ENCODE peak calls at places on chromosomes 7 and 10, in six cellular contexts. J, E, C, N, S and I are unnamed samples.

GRCh38 chr7:144834516-144835165 is 1.2 kb downstream of the TPK1 start:
- DNase-seq in J (no peak), E (no peak), C (peak), N (no peak), S (peak), I (peak)

GRCh38 chr10:106577756-106578155 is 586.8 kb downstream of the SORCS1 start:
- DNase-seq in J (no peak), E (no peak), C (no peak), N (no peak), S (no peak), I (no peak)

GRCh38 chr10:122487231-122487765 is 25.9 kb downstream of the HTRA1 start:
- DNase-seq in J (no peak), E (no peak), C (peak), N (no peak), S (no peak), I (no peak)

GRCh38 chr7:66549466-66549865 is 79.2 kb upstream of the KCTD7 start:
- DNase-seq in J (no peak), E (no peak), C (peak), N (no peak), S (no peak), I (no peak)

GRCh38 chr7:99407849-99408346 is 499 bp downstream of the PDAP1 start:
- DNase-seq in J (no peak), E (peak), C (peak), N (peak), S (peak), I (peak)

GRCh38 chr10:95445837-95446347 is 115.3 kb downstream of the SORBS1 start:
- DNase-seq in J (peak), E (peak), C (peak), N (peak), S (peak), I (peak)

GRCh38 chr10:79239930-79240713 is 107.1 kb upstream of the PPIF start:
- DNase-seq in J (no peak), E (no peak), C (no peak), N (no peak), S (peak), I (no peak)

GRCh38 chr10:7279303-7279702 is 131.5 kb downstream of the SFMBT2 start:
- DNase-seq in J (no peak), E (no peak), C (no peak), N (no peak), S (no peak), I (no peak)

GRCh38 chr10:11663763-11664555 is 52.5 kb upstream of the USP6NL start:
- DNase-seq in J (no peak), E (no peak), C (no peak), N (no peak), S (no peak), I (no peak)

GRCh38 chr7:23469150-23469960 is 936 bp downstream of the IGF2BP3 start:
- DNase-seq in J (no peak), E (no peak), C (no peak), N (no peak), S (peak), I (peak)

GRCh38 chr10:12405342-12406320 is 56.3 kb downstream of the CAMK1D start:
- DNase-seq in J (no peak), E (no peak), C (no peak), N (no peak), S (no peak), I (no peak)

GRCh38 chr7:100745184-100745583 is 11.8 kb downstream of the ZAN start:
- DNase-seq in J (peak), E (peak), C (peak), N (no peak), S (peak), I (no peak)

GRCh38 chr7:52211930-52212329 is 823.5 kb upstream of the POM121L12 start:
- DNase-seq in J (no peak), E (no peak), C (no peak), N (no peak), S (no peak), I (no peak)

GRCh38 chr7:79781716-79782115 is 328.2 kb upstream of the MAGI2 start:
- DNase-seq in J (no peak), E (no peak), C (no peak), N (no peak), S (no peak), I (no peak)

GRCh38 chr7:117995850-117996650 is 122.8 kb upstream of the CTTNBP2 start:
- DNase-seq in J (no peak), E (no peak), C (no peak), N (no peak), S (no peak), I (no peak)

GRCh38 chr7:94620703-94621118 is 35.2 kb downstream of the SGCE start:
- DNase-seq in J (peak), E (peak), C (peak), N (peak), S (no peak), I (peak)

GRCh38 chr7:44969049-44969700 is 9.6 kb downstream of the MYO1G start:
- DNase-seq in J (no peak), E (no peak), C (peak), N (no peak), S (no peak), I (no peak)

GRCh38 chr10:131214521-131215244 is 96.8 kb downstream of the TCERG1L start:
- DNase-seq in J (no peak), E (peak), C (no peak), N (no peak), S (no peak), I (no peak)

GRCh38 chr7:129376076-129376777 is 58.0 kb upstream of the STRIP2 start:
- DNase-seq in J (peak), E (peak), C (no peak), N (no peak), S (peak), I (peak)

GRCh38 chr10:44807451-44807850 is 103.7 kb upstream of the TMEM72 start:
- DNase-seq in J (no peak), E (no peak), C (no peak), N (no peak), S (no peak), I (no peak)

GRCh38 chr7:109126404-109127050 is 556.9 kb downstream of the DNAJB9 start:
- DNase-seq in J (no peak), E (no peak), C (no peak), N (no peak), S (no peak), I (no peak)

GRCh38 chr10:78754269-78755074 is 314.3 kb upstream of the ZMIZ1 start:
- DNase-seq in J (no peak), E (no peak), C (no peak), N (no peak), S (no peak), I (peak)

GRCh38 chr10:133608855-133609254 is 17.7 kb downstream of the FRG2B start:
- DNase-seq in J (no peak), E (no peak), C (no peak), N (no peak), S (no peak), I (peak)

GRCh38 chr10:86868353-86868752 is 89.1 kb downstream of the MMRN2 start:
- DNase-seq in J (no peak), E (no peak), C (no peak), N (no peak), S (no peak), I (no peak)

GRCh38 chr10:86632009-86632800 is 22.1 kb upstream of the OPN4 start:
- DNase-seq in J (no peak), E (peak), C (no peak), N (no peak), S (peak), I (no peak)

DNA sequence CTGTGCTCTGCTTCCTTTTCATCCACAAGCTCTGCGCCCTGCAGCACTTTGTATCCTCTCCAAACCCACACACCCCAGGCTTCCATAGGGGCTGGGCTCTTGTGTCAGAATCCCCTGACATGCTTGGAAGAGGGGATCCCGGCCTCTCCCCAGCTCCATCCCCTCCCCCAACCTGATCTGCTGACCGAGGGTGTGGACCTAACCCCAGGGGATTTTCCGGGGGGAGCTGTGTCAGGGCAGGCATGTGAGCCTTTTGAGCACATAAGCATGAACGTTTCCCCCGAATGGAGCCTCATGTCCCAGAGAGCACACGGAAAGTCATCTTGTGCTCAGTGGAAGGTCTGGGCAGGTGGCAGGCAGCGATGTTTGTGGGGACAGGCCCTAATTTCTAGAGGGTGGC is 17.7 kb downstream of the GPR26 start:
- DNase-seq in J (no peak), E (no peak), C (no peak), N (no peak), S (no peak), I (no peak)
- H3K27ac ChIP-seq in J (no peak), E (no peak), C (no peak), N (no peak), S (no peak), I (no peak)

DNA sequence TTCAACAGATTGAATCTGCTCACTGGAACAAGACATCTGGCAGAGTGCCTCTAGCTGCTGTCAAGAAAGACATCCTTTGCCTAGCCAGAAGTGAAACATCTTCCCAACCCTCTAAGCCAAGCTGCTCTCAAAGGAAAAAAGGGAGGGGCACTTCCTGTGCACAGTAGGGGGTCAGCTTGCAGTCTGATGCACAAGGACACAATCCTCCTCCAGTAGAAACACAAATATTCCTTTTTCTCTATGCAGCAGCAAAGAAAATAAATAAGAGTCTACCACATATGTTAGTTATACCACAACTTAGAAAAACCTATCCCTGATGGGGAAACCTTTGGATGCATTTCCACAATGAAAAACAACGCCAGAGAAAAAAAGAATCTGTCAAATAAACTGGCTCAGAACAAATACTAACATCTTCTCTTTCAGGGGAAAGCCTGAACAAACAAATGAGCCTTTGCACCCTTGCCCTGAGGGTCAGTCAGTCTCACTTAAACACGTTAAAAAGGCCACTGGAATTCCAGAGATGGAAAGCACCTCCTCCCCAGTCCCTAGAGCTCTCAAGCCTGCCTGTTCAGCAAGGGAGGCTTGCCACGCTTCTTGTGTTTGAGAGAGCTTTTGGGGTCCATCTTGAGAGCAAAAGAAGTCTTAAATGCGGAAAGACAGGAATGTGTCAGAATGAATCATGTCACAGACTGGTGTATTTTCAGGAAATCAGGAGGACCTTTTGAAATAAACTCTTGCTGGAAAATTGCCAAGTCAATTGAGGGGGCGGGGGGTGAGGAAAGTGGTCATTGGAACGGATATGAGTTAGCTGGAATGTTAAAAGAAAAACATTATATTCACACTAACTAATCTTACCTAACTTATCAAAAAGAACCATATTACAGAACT is 7.5 kb downstream of the LAMB1 start:
- DNase-seq in J (no peak), E (no peak), C (peak), N (no peak), S (peak), I (no peak)
- TF ChIP-seq POLR2AphosphoS5 in J (no peak), E (no peak), C (peak), N (no peak), S (no peak), I (no peak)

DNA sequence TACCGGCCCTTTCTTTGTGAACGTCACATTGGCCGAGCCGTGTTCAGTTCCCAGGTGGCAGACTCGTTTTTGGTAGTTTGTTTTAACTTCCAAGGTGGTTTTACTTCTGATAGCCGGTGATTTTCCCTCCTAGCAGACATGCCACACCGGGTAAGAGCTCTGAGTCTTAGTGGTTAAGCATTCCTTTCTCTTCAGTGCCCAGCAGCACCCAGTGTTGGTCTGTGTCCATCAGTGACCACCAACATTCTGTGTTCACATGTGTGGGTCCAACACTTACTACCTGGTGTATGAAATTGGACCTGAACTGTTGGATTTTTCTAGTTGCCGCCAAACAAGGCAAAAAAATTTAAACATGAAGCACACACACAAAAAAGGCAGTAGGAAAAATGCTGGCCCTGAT is 9.9 kb upstream of the CSGALNACT2 start:
- DNase-seq in J (no peak), E (no peak), C (no peak), N (peak), S (no peak), I (no peak)
- H3K27ac ChIP-seq in J (no peak), E (no peak), C (no peak), N (peak), S (no peak), I (no peak)

GRCh38 chr7:85104432-85105205 is 82.2 kb downstream of the SEMA3D start:
- DNase-seq in J (peak), E (no peak), C (no peak), N (no peak), S (no peak), I (no peak)
- TF ChIP-seq POLR2AphosphoS5 in J (no peak), E (no peak), C (no peak), N (no peak), S (no peak), I (no peak)